ENCODE peak calls at places on chromosomes 7 and 10, in six cellular contexts. U is posterior cingulate gyrus, R is NCI-H2107, Q is GM23248, O is A549, D is cardiac muscle cell. V is an unnamed sample.

GRCh38 chr7:26988975-26989374 is 106.8 kb downstream of the HOXA1 start:
- DNase-seq in U (no peak), R (no peak), D (no peak), O (no peak), Q (no peak), V (no peak)

GRCh38 chr7:26705567-26705966 is 158.8 kb downstream of the SKAP2 start:
- DNase-seq in U (no peak), R (peak; percentile 56), O (peak; percentile 54), D (no peak), Q (peak; percentile 97), V (peak; percentile 58)

GRCh38 chr7:140512317-140513000 is 33.2 kb upstream of the MKRN1 start:
- DNase-seq in Q (peak; percentile 20), U (no peak), D (peak; percentile 69), O (peak; percentile 35), R (peak; percentile 30), V (no peak)

GRCh38 chr7:139930286-139930965 is 101.4 kb downstream of the TBXAS1 start:
- DNase-seq in D (no peak), R (no peak), U (no peak), O (no peak), Q (no peak), V (no peak)

GRCh38 chr7:69775231-69775771 is 177.0 kb downstream of the AUTS2 start:
- DNase-seq in R (no peak), Q (peak; percentile 76), O (peak; percentile 25), U (no peak), D (no peak), V (no peak)

GRCh38 chr7:112023282-112023681 is 182.9 kb downstream of the DOCK4 start:
- DNase-seq in R (no peak), Q (no peak), U (no peak), D (no peak), O (no peak), V (no peak)

GRCh38 chr10:19745672-19746071 is 70.6 kb upstream of the PLXDC2 start:
- DNase-seq in U (no peak), O (no peak), D (no peak), Q (peak; percentile 21), R (no peak), V (no peak)

GRCh38 chr7:31873816-31874597 is 187.0 kb downstream of the PPP1R17 start:
- DNase-seq in R (no peak), O (no peak), U (no peak), D (no peak), Q (no peak), V (no peak)

GRCh38 chr7:83271212-83272099 is 108.8 kb upstream of the PCLO start:
- DNase-seq in D (peak; percentile 37), Q (peak; percentile 55), O (no peak), R (no peak), U (no peak), V (no peak)

GRCh38 chr10:33749042-33749441 is 414.6 kb upstream of the NRP1 start:
- DNase-seq in U (no peak), D (no peak), R (no peak), O (no peak), Q (no peak), V (no peak)

GRCh38 chr7:141999219-141999618 is 3.5 kb downstream of the MGAM start:
- DNase-seq in O (no peak), Q (no peak), U (no peak), R (no peak), D (no peak), V (peak; percentile 71)

GRCh38 chr7:156579566-156579965 is 61.0 kb upstream of the RNF32 start:
- DNase-seq in O (no peak), U (no peak), R (no peak), D (no peak), Q (no peak), V (no peak)

GRCh38 chr10:33065111-33065510 is 107.1 kb upstream of the ITGB1 start:
- DNase-seq in O (no peak), D (no peak), R (no peak), U (no peak), Q (no peak), V (no peak)

GRCh38 chr7:14858410-14858809 is 44.1 kb downstream of the DGKB start:
- DNase-seq in R (no peak), U (no peak), D (no peak), O (no peak), Q (no peak), V (peak; percentile 83)

V was measured in NCI-H2081 treated with DMSO at 0.1 percent for 48 hours.